ENCODE peak calls at places on chromosomes 12 and 14, in six cellular contexts. One of them, this sample, is unnamed.

GRCh38 chr12:54033106-54033979 is 493 bp downstream of the HOXC5 start:
- DNase-seq in Caco-2: peak; percentile 74
- DNase-seq in heart right ventricle: no peak
- DNase-seq in NCI-H1436: no peak
- DNase-seq in left colon: no peak
- DNase-seq in activated T-cell treated with anti-CD3 and anti-CD28 coated beads, Interleukin-2, amount 50 U/mL, for 4 hours: no peak
- DNase-seq in this sample: no peak

GRCh38 chr14:31530136-31530535 is 31.1 kb upstream of the NUBPL start:
- DNase-seq in Caco-2: no peak
- DNase-seq in heart right ventricle: no peak
- DNase-seq in left colon: no peak
- DNase-seq in activated T-cell treated with anti-CD3 and anti-CD28 coated beads, Interleukin-2, amount 50 U/mL, for 4 hours: no peak
- DNase-seq in NCI-H1436: no peak
- DNase-seq in this sample: no peak

GRCh38 chr12:11497995-11498394 is 102.6 kb upstream of the PRB2 start:
- DNase-seq in heart right ventricle: no peak
- DNase-seq in Caco-2: no peak
- DNase-seq in left colon: no peak
- DNase-seq in NCI-H1436: no peak
- DNase-seq in activated T-cell treated with anti-CD3 and anti-CD28 coated beads, Interleukin-2, amount 50 U/mL, for 4 hours: no peak
- DNase-seq in this sample: no peak

GRCh38 chr12:22060261-22060660 is 14.2 kb downstream of the CMAS start:
- DNase-seq in left colon: no peak
- DNase-seq in Caco-2: no peak
- DNase-seq in activated T-cell treated with anti-CD3 and anti-CD28 coated beads, Interleukin-2, amount 50 U/mL, for 4 hours: no peak
- DNase-seq in heart right ventricle: no peak
- DNase-seq in NCI-H1436: no peak
- DNase-seq in this sample: no peak

GRCh38 chr12:80670214-80670613 is 37.2 kb upstream of the MYF6 start:
- DNase-seq in Caco-2: no peak
- DNase-seq in left colon: no peak
- DNase-seq in activated T-cell treated with anti-CD3 and anti-CD28 coated beads, Interleukin-2, amount 50 U/mL, for 4 hours: no peak
- DNase-seq in NCI-H1436: no peak
- DNase-seq in heart right ventricle: no peak
- DNase-seq in this sample: no peak

GRCh38 chr12:68119250-68119649 is 40.3 kb downstream of the IFNG start:
- DNase-seq in heart right ventricle: no peak
- DNase-seq in left colon: no peak
- DNase-seq in activated T-cell treated with anti-CD3 and anti-CD28 coated beads, Interleukin-2, amount 50 U/mL, for 4 hours: no peak
- DNase-seq in NCI-H1436: no peak
- DNase-seq in Caco-2: no peak
- DNase-seq in this sample: peak; percentile 28

GRCh38 chr12:43289412-43289811 is 262.6 kb downstream of the ADAMTS20 start:
- DNase-seq in NCI-H1436: no peak
- DNase-seq in Caco-2: no peak
- DNase-seq in activated T-cell treated with anti-CD3 and anti-CD28 coated beads, Interleukin-2, amount 50 U/mL, for 4 hours: no peak
- DNase-seq in heart right ventricle: no peak
- DNase-seq in left colon: no peak
- DNase-seq in this sample: no peak

GRCh38 chr12:105256921-105257320 is 20.9 kb upstream of the APPL2 start:
- DNase-seq in Caco-2: no peak
- DNase-seq in left colon: no peak
- DNase-seq in activated T-cell treated with anti-CD3 and anti-CD28 coated beads, Interleukin-2, amount 50 U/mL, for 4 hours: no peak
- DNase-seq in NCI-H1436: no peak
- DNase-seq in heart right ventricle: no peak
- DNase-seq in this sample: no peak

GRCh38 chr12:52171950-52172512 is 19.8 kb downstream of the KRT80 start:
- DNase-seq in activated T-cell treated with anti-CD3 and anti-CD28 coated beads, Interleukin-2, amount 50 U/mL, for 4 hours: no peak
- DNase-seq in heart right ventricle: no peak
- DNase-seq in left colon: no peak
- DNase-seq in Caco-2: peak; percentile 63
- DNase-seq in NCI-H1436: no peak
- DNase-seq in this sample: no peak

GRCh38 chr14:51650721-51651387 is 856 bp upstream of the FRMD6 start:
- DNase-seq in Caco-2: peak; percentile 32
- DNase-seq in NCI-H1436: no peak
- DNase-seq in left colon: peak; percentile 30
- DNase-seq in heart right ventricle: peak; percentile 16
- DNase-seq in activated T-cell treated with anti-CD3 and anti-CD28 coated beads, Interleukin-2, amount 50 U/mL, for 4 hours: no peak
- DNase-seq in this sample: no peak

GRCh38 chr14:55097894-55098560 is 31.0 kb upstream of the LGALS3 start:
- DNase-seq in Caco-2: no peak
- DNase-seq in left colon: peak; percentile 55
- DNase-seq in NCI-H1436: no peak
- DNase-seq in heart right ventricle: no peak
- DNase-seq in activated T-cell treated with anti-CD3 and anti-CD28 coated beads, Interleukin-2, amount 50 U/mL, for 4 hours: peak; percentile 13
- DNase-seq in this sample: peak; percentile 59

GRCh38 chr12:39574785-39575497 is 44.7 kb downstream of the ABCD2 start:
- DNase-seq in heart right ventricle: no peak
- DNase-seq in NCI-H1436: no peak
- DNase-seq in Caco-2: no peak
- DNase-seq in activated T-cell treated with anti-CD3 and anti-CD28 coated beads, Interleukin-2, amount 50 U/mL, for 4 hours: no peak
- DNase-seq in left colon: no peak
- DNase-seq in this sample: no peak

GRCh38 chr12:132596016-132596415 is 14.4 kb downstream of the LRCOL1 start:
- DNase-seq in heart right ventricle: no peak
- DNase-seq in Caco-2: no peak
- DNase-seq in activated T-cell treated with anti-CD3 and anti-CD28 coated beads, Interleukin-2, amount 50 U/mL, for 4 hours: no peak
- DNase-seq in left colon: no peak
- DNase-seq in NCI-H1436: no peak
- DNase-seq in this sample: no peak

GRCh38 chr12:96908170-96908675 is 1.2 kb downstream of the NEDD1 start:
- DNase-seq in Caco-2: no peak
- DNase-seq in NCI-H1436: no peak
- DNase-seq in left colon: no peak
- DNase-seq in heart right ventricle: no peak
- DNase-seq in activated T-cell treated with anti-CD3 and anti-CD28 coated beads, Interleukin-2, amount 50 U/mL, for 4 hours: peak; percentile 17
- DNase-seq in this sample: peak; percentile 18

GRCh38 chr14:27366596-27366995 is 768.8 kb upstream of the NOVA1 start:
- DNase-seq in NCI-H1436: no peak
- DNase-seq in Caco-2: no peak
- DNase-seq in left colon: no peak
- DNase-seq in activated T-cell treated with anti-CD3 and anti-CD28 coated beads, Interleukin-2, amount 50 U/mL, for 4 hours: no peak
- DNase-seq in heart right ventricle: no peak
- DNase-seq in this sample: no peak